ENCODE peak calls at places on chromosome 20, in eight cellular contexts. P is CD8-positive, alpha-beta memory T cell; H is PC-3; V is CD8-positive, alpha-beta T cell; S is sigmoid colon; A is heart left ventricle; D is stomach; R is neuronal stem cell. I is an unnamed sample.

GRCh38 chr20:17885076-17885475 is 83.5 kb downstream of the SNX5 start:
- DNase-seq in R (no peak), H (no peak), P (no peak), V (no peak), D (no peak), S (peak; percentile 22), A (no peak), I (no peak)

GRCh38 chr20:25692499-25692898 is 4.2 kb downstream of the ZNF337 start:
- DNase-seq in P (no peak), R (no peak), H (no peak), V (no peak), S (no peak), A (no peak), D (no peak), I (no peak)

GRCh38 chr20:39588148-39588757 is 626.1 kb downstream of the DHX35 start:
- DNase-seq in H (no peak), V (no peak), P (no peak), A (no peak), S (no peak), R (no peak), D (no peak), I (no peak)

GRCh38 chr20:37511605-37512275 is 9.3 kb upstream of the NNAT start:
- DNase-seq in V (no peak), S (peak; percentile 36), A (no peak), H (peak; percentile 24), R (no peak), P (no peak), D (no peak), I (peak; percentile 79)

GRCh38 chr20:1842281-1842680 is 52.9 kb upstream of the SIRPA start:
- DNase-seq in S (no peak), D (no peak), P (no peak), A (no peak), H (no peak), R (no peak), V (no peak), I (no peak)

GRCh38 chr20:46698788-46699187 is 9.5 kb upstream of the TP53RK start:
- DNase-seq in R (no peak), P (no peak), S (no peak), D (no peak), H (peak; percentile 22), V (no peak), A (no peak), I (no peak)

GRCh38 chr20:20174089-20174835 is 121.9 kb downstream of the CFAP61 start:
- DNase-seq in A (no peak), V (no peak), D (no peak), R (no peak), S (no peak), H (peak; percentile 40), P (no peak), I (no peak)

GRCh38 chr20:6845141-6845540 is 77.7 kb downstream of the BMP2 start:
- DNase-seq in R (no peak), V (no peak), D (no peak), P (no peak), A (no peak), H (no peak), S (no peak), I (no peak)

GRCh38 chr20:17223553-17223952 is 3.3 kb upstream of the PCSK2 start:
- DNase-seq in D (no peak), A (no peak), V (no peak), R (no peak), P (no peak), H (no peak), S (no peak), I (no peak)

GRCh38 chr20:38196592-38196991 is 31.5 kb upstream of the TGM2 start:
- DNase-seq in S (peak; percentile 78), P (no peak), A (peak; percentile 66), V (no peak), D (no peak), H (no peak), R (no peak), I (no peak)

GRCh38 chr20:36331182-36331581 is 25.0 kb downstream of the DLGAP4 start:
- DNase-seq in D (no peak), H (no peak), V (no peak), A (no peak), S (no peak), P (no peak), R (no peak), I (no peak)

GRCh38 chr20:36336204-36336603 is 30.1 kb downstream of the DLGAP4 start:
- DNase-seq in A (no peak), H (no peak), P (no peak), S (no peak), R (no peak), V (no peak), D (no peak), I (no peak)

GRCh38 chr20:36335187-36335870 is 29.2 kb downstream of the DLGAP4 start:
- DNase-seq in R (no peak), V (no peak), H (no peak), A (no peak), P (no peak), S (no peak), D (no peak), I (no peak)

GRCh38 chr20:36334281-36335075 is 28.3 kb downstream of the DLGAP4 start:
- DNase-seq in D (no peak), P (no peak), A (no peak), H (no peak), S (no peak), V (no peak), R (no peak), I (no peak)

DNA sequence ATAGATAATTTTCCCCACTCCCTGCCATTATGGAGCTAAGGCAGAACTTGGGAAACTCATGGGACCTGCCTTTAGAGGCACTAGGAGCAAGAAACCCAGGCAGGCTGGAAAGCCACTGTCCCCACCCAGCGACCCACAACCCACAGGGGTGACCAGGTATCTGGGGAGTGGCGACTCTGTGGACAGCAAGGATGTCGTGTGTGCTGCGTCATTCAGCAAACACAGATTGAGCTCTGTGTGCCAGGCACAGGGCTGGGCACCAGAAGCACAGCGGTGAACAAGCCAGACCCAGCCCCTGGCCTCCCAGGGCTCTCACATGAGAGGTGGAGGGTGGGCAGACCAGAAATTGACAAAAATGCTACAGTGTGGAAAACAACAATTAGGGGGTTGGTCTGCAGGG is 27.7 kb downstream of the DLGAP4 start:
- DNase-seq in P (no peak), R (no peak), V (no peak), H (peak; percentile 19), D (peak; percentile 29), S (no peak), A (no peak), I (no peak)
- H3K27me3 ChIP-seq in P (peaks cover 8% of the 10 kb centered on the region), R (no peaks in the 10 kb centered on the region), V (no peaks in the 10 kb centered on the region), H (peaks cover 17% of the 10 kb centered on the region), D (peaks cover 46% of the 10 kb centered on the region), S (peaks cover 14% of the 10 kb centered on the region), A (peaks cover 58% of the 10 kb centered on the region), I (peaks cover 56% of the 10 kb centered on the region)

GRCh38 chr20:50188879-50189680 is 1.6 kb upstream of the CEBPB start:
- DNase-seq in D (no peak), R (no peak), V (no peak), H (no peak), P (no peak), A (no peak), S (no peak), I (no peak)

GRCh38 chr20:50189681-50190250 is 864 bp upstream of the CEBPB start:
- DNase-seq in S (no peak), H (peak; percentile 27), D (peak; percentile 70), P (peak; percentile 64), A (peak; percentile 57), V (peak; percentile 28), R (no peak), I (peak; percentile 43)

GRCh38 chr20:50191065-50191565 is 485 bp downstream of the CEBPB start:
- DNase-seq in P (peak; percentile 75), D (peak; percentile 71), R (no peak), A (peak; percentile 68), S (no peak), H (peak; percentile 59), V (peak; percentile 59), I (peak; percentile 83)

GRCh38 chr20:50191566-50192363 is 1.1 kb downstream of the CEBPB start:
- DNase-seq in S (peak; percentile 76), P (peak; percentile 65), H (peak; percentile 58), V (peak; percentile 52), D (peak; percentile 47), R (peak; percentile 54), A (peak; percentile 56), I (peak; percentile 94)

GRCh38 chr20:50190251-50191064 is at the start of gene CEBPB:
- DNase-seq in R (peak; percentile 86), S (peak; percentile 97), V (peak; percentile 85), P (peak; percentile 90), D (peak; percentile 94), H (peak; percentile 92), A (peak; percentile 90), I (peak; percentile 94)
- H3K4me1 ChIP-seq in R (peaks cover 10% of the 10 kb centered on the region), S (peaks cover 43% of the 10 kb centered on the region), V (peaks cover 19% of the 10 kb centered on the region), P (peaks cover 22% of the 10 kb centered on the region), D (peaks cover 46% of the 10 kb centered on the region), H (peaks cover 28% of the 10 kb centered on the region), A (peaks cover 9% of the 10 kb centered on the region), I (peaks cover 5% of the 10 kb centered on the region)

DNA sequence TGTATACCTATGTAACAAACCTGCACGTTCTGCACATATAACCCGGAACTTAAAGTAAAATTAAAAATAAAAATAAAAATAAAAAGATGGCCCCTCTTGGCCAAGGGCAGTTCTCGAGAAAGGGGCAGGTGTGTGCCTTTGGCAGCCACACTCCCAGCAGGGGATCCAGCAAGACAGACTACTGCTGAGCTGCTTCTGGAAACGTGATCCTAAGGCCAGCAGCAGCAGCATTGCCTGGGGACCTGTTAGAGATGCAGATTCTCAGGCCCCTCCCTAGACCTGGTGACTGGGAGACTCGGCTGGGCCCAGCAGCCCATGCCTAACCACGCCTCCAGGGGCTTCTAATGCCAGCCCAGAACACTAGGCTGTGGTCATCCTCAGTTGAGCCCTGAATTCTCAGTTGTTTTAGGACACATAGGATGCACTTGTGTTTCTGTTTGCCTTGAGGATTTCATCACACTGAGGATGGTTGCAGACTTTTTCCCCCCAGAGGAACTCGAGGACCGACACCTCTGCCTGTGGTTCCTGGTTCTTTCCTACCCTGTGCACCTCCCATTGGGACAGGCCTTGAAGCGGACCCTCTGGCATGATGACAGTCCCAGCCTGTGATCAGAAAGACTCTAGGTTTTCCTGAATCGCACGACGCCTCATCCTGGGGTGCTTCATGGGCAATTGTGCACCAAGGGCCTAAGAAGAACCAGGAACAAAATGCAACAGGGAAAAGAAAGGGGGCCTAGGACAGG is 105.9 kb downstream of the TOX2 start:
- DNase-seq in P (no peak), D (no peak), S (no peak), A (no peak), H (no peak), V (no peak), R (no peak), I (peak; percentile 84)
- H3K27me3 ChIP-seq in P (no peaks in the 10 kb centered on the region), D (no peaks in the 10 kb centered on the region), S (no peaks in the 10 kb centered on the region), A (peaks cover 7% of the 10 kb centered on the region), H (no peaks in the 10 kb centered on the region), V (no peaks in the 10 kb centered on the region), R (no peaks in the 10 kb centered on the region), I (no peaks in the 10 kb centered on the region)

GRCh38 chr20:48685300-48685699 is 142.5 kb downstream of the PREX1 start:
- DNase-seq in P (no peak), V (no peak), R (no peak), S (no peak), H (no peak), D (no peak), A (no peak), I (no peak)

GRCh38 chr20:48689388-48689787 is 138.4 kb downstream of the PREX1 start:
- DNase-seq in R (no peak), V (no peak), P (no peak), H (no peak), S (no peak), A (no peak), D (no peak), I (no peak)

GRCh38 chr20:48688579-48688978 is 139.2 kb downstream of the PREX1 start:
- DNase-seq in R (no peak), V (no peak), A (no peak), D (no peak), S (no peak), H (no peak), P (no peak), I (no peak)

GRCh38 chr20:48686238-48687096 is 141.3 kb downstream of the PREX1 start:
- DNase-seq in A (peak; percentile 48), P (no peak), V (no peak), D (peak; percentile 45), S (no peak), H (peak; percentile 24), R (no peak), I (peak; percentile 69)

GRCh38 chr20:48687097-48687800 is 140.6 kb downstream of the PREX1 start:
- DNase-seq in R (no peak), H (no peak), S (no peak), V (no peak), P (no peak), D (no peak), A (no peak), I (no peak)
- H3K4me1 ChIP-seq in R (no peaks in the 10 kb centered on the region), H (peaks cover 10% of the 10 kb centered on the region), S (peaks cover 34% of the 10 kb centered on the region), V (peaks cover 16% of the 10 kb centered on the region), P (peaks cover 19% of the 10 kb centered on the region), D (peaks cover 53% of the 10 kb centered on the region), A (peaks cover 51% of the 10 kb centered on the region), I (peaks cover 51% of the 10 kb centered on the region)